ENCODE peak calls at places on chromosomes 13 and 19, in seven cellular contexts. Q is AG09319, Z is tibial artery, X is AG10803, B is BE2C, U is RWPE1, D is suprapubic skin. J is an unnamed sample.

GRCh38 chr13:110478405-110479214 is 82.9 kb downstream of the RAB20 start:
- DNase-seq in Q (no peak), Z (no peak), X (no peak), B (no peak), U (no peak), D (no peak), J (no peak)

GRCh38 chr19:27776020-27776419 is 1436.9 kb downstream of the UQCRFS1 start:
- DNase-seq in Q (no peak), Z (no peak), X (peak), B (peak), U (no peak), D (no peak), J (no peak)

GRCh38 chr13:107104631-107105030 is 536.7 kb upstream of the ARGLU1 start:
- DNase-seq in Q (no peak), Z (no peak), X (peak), B (no peak), U (no peak), D (no peak), J (no peak)

GRCh38 chr19:48866692-48867091 is 1.7 kb downstream of the PLEKHA4 start:
- DNase-seq in Q (no peak), Z (no peak), X (peak), B (no peak), U (no peak), D (no peak), J (peak)

GRCh38 chr19:29404015-29404414 is 121.8 kb upstream of the VSTM2B start:
- DNase-seq in Q (no peak), Z (no peak), X (no peak), B (no peak), U (no peak), D (no peak), J (no peak)

GRCh38 chr19:13026478-13026999 is 31.3 kb downstream of the NFIX start:
- DNase-seq in Q (no peak), Z (peak), X (peak), B (no peak), U (no peak), D (no peak), J (no peak)

GRCh38 chr13:103272770-103273169 is 206.6 kb upstream of the SLC10A2 start:
- DNase-seq in Q (no peak), Z (no peak), X (no peak), B (no peak), U (peak), D (no peak), J (no peak)

GRCh38 chr13:107838592-107839161 is 376.7 kb downstream of the LIG4 start:
- DNase-seq in Q (no peak), Z (no peak), X (no peak), B (no peak), U (no peak), D (no peak), J (no peak)

GRCh38 chr13:40148103-40148502 is 492.6 kb downstream of the COG6 start:
- DNase-seq in Q (no peak), Z (no peak), X (no peak), B (no peak), U (no peak), D (no peak), J (no peak)

GRCh38 chr13:101942038-101942437 is 459.8 kb downstream of the FGF14 start:
- DNase-seq in Q (no peak), Z (no peak), X (peak), B (peak), U (peak), D (no peak), J (peak)

GRCh38 chr19:29845576-29846176 is 33.9 kb downstream of the CCNE1 start:
- DNase-seq in Q (no peak), Z (no peak), X (no peak), B (no peak), U (no peak), D (no peak), J (no peak)

GRCh38 chr19:19062454-19063182 is 1.2 kb upstream of the SLC25A42 start:
- DNase-seq in Q (no peak), Z (no peak), X (peak), B (peak), U (peak), D (no peak), J (no peak)

GRCh38 chr19:19061491-19061890 is 2.3 kb upstream of the SLC25A42 start:
- DNase-seq in Q (no peak), Z (no peak), X (no peak), B (no peak), U (no peak), D (no peak), J (no peak)

GRCh38 chr19:19064811-19065745 is 1.3 kb downstream of the SLC25A42 start:
- DNase-seq in Q (no peak), Z (no peak), X (no peak), B (no peak), U (peak), D (no peak), J (no peak)

GRCh38 chr19:19063183-19064097 is at the start of gene SLC25A42:
- DNase-seq in Q (peak), Z (peak), X (peak), B (peak), U (peak), D (peak), J (peak)

GRCh38 chr19:19064098-19064722 is 416 bp downstream of the SLC25A42 start:
- DNase-seq in Q (no peak), Z (no peak), X (no peak), B (no peak), U (peak), D (no peak), J (peak)
- TF ChIP-seq CTCF in Q (peak), Z (no peak), X (peak), B (peak), U (no peak), D (no peak), J (peak)

DNA sequence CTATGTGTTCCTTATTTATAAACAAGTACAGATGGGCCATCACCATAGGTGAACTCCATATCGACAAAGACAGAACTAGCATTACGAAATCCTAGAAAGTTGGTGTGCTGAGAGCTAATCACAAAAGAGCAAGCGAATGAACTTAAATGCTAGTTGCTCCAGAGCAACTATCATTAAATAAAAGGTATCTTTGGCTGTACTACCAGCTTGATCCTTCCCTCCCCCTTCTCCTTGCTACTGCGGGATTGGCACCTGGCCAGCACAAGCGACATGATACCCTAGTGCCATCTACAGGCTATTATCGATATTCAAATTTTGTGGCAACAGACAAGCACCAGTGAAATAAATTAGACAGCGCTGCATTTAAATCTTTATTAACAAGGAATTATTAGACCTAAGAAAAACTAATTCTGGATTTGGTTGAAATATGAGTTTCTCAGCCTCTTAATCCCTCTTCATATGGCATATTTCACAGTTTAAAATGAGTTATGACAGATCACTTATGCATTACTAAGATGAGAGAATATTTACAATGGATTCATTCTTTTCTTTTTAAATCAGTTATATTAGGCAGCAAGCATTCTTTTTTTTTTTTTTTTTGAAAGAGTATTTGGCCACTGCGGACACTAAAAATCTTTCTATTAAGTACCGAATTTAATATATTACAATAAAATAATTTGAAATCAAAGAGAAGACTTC is 5.8 kb downstream of the PCDH9 start:
- DNase-seq in Q (peak), Z (peak), X (peak), B (peak), U (peak), D (peak), J (peak)
- TF ChIP-seq CTCF in Q (peak), Z (peak), X (peak), B (peak), U (peak), D (peak), J (peak)

GRCh38 chr13:77509221-77509620 is 26.3 kb upstream of the SCEL start:
- DNase-seq in Q (no peak), Z (no peak), X (peak), B (no peak), U (no peak), D (no peak), J (no peak)

GRCh38 chr13:77510156-77510555 is 25.4 kb upstream of the SCEL start:
- DNase-seq in Q (no peak), Z (no peak), X (no peak), B (no peak), U (no peak), D (no peak), J (no peak)

GRCh38 chr13:77507931-77508776 is 27.4 kb upstream of the SCEL start:
- DNase-seq in Q (no peak), Z (no peak), X (peak), B (peak), U (peak), D (no peak), J (no peak)

GRCh38 chr13:77503398-77503797 is 32.1 kb upstream of the SCEL start:
- DNase-seq in Q (no peak), Z (no peak), X (no peak), B (no peak), U (no peak), D (no peak), J (no peak)

GRCh38 chr13:77506874-77507273 is 28.6 kb upstream of the SCEL start:
- DNase-seq in Q (no peak), Z (no peak), X (peak), B (no peak), U (peak), D (no peak), J (no peak)
- TF ChIP-seq CTCF in Q (peak), Z (peak), X (peak), B (peak), U (peak), D (no peak), J (peak)

DNA sequence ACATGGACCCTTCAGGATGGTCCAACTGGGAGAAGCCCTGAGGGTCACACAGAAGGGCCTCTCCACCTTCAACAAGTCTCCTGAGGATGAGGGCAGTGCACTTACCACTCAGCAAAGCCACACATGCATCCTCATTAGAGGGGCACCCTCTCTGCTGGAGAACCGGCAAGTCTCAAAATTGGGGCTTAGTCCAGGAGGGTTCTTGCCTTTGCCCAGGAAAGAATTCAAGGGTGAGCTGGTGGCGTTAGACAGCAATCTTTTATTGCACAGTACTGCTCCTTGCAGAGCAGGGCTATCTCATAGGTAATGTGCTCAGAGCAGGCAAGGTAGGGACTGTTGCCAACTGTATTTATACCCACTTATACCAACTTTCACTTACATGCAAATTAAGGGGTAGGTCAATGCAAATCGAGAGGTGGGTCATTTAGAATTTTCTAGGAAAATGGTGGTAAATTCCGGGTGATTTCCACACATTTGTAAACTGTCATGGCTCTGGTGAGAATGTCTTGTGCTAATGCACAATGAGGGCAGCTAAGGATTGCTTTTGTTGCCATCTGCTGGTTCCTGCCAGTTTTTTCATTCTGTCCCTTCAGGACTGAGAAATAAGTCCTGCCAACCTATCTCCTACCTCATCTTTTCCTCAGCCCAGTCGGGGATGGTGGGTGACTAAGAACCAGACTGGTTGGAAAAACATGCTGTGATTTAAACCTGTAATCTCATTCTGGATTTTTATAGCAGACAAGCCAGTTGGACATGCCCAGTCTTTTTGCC is 27.8 kb upstream of the IGSF23 start:
- DNase-seq in Q (no peak), Z (no peak), X (peak), B (no peak), U (peak), D (no peak), J (no peak)
- TF ChIP-seq CTCF in Q (no peak), Z (no peak), X (peak), B (peak), U (no peak), D (no peak), J (no peak)

DNA sequence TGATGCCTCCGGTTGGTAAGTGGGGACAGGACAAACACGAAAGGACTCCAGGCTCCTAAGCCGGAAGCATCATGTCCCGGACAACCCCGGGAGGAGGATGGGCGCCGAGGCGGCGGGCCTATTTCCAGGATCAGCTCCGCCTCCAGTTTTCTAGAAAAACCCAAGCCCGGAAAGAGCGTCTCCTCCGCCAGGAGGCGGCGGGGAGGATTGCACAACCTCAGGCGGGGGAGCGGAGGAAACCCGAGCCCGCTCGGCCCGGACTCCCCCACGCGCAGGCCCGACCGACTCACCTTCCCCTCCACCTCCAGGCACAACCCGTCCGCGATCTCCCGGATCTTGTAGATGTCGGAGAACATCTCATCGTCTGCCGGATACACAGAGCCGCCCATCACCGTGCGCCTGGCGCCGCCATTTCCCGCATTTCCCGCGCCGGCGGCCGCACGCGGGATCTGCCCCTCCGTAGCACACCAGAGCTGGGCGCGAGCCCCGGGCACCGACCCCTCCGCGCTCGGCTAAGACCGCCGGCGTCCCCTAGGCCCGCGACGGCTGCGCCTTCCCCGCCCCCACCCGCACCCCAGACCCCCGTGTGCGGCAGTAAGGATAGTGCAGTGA is 455 bp downstream of the TPT1 start:
- DNase-seq in Q (peak), Z (peak), X (peak), B (peak), U (peak), D (peak), J (peak)
- TF ChIP-seq CTCF in Q (peak), Z (peak), X (peak), B (peak), U (no peak), D (peak), J (peak)

DNA sequence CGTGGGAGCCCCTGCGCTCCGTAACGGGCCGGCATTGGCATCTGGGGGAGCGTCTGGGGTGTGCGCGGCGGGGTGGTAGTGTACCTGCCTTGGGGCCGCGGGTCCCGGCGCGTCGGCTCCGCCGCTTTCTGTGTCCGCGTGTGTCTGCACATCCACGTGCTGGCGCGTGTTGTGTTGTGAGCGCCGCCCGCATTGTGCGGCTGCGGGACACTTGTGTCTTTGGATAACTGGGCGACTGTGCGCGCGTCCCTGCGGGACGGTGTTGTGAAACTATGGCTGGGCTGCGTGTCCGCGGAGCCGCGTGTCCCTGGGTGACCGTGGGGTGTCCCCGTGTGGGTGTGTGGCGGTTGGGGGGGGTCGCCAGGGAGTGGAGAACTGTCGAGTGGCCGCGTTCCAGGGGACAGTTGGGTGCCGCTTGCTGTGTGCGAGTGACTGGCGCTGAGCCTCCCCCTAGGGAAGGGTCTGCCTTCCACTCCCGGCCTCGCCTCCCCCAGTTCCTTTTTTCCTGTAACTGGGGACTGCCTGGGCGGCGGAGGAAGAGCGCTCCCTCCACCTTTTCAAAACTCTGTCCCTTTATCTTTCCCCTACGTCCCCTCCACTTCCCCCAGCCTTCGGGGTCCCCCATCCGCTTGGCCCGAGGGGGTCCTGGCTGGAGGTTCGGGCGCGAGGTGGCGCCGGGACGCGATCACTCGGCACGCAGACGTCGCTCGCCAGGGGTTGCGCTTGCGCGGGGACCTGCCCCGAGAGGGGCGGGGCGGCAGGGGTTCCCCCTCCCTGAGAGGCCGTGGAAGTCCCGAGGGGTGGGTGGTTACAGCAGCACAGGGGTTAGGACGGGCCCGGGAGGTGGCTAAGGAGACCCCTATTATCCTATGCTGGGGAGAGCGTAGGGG is 5.6 kb upstream of the NFIC start:
- DNase-seq in Q (no peak), Z (peak), X (no peak), B (peak), U (no peak), D (peak), J (no peak)
- TF ChIP-seq CTCF in Q (peak), Z (peak), X (no peak), B (no peak), U (no peak), D (no peak), J (no peak)

GRCh38 chr19:33997690-33998089 is 174.6 kb upstream of the LSM14A start:
- DNase-seq in Q (no peak), Z (no peak), X (no peak), B (no peak), U (no peak), D (no peak), J (no peak)
- TF ChIP-seq CTCF in Q (no peak), Z (no peak), X (peak), B (peak), U (peak), D (no peak), J (peak)

GRCh38 chr13:95226476-95226875 is 74.8 kb downstream of the ABCC4 start:
- DNase-seq in Q (no peak), Z (no peak), X (no peak), B (no peak), U (no peak), D (no peak), J (no peak)
- TF ChIP-seq CTCF in Q (no peak), Z (no peak), X (no peak), B (no peak), U (no peak), D (no peak), J (no peak)

GRCh38 chr13:105918842-105919741 is 616.4 kb downstream of the EFNB2 start:
- DNase-seq in Q (no peak), Z (no peak), X (peak), B (peak), U (peak), D (no peak), J (no peak)

GRCh38 chr13:105920375-105920774 is 615.1 kb downstream of the EFNB2 start:
- DNase-seq in Q (no peak), Z (no peak), X (peak), B (no peak), U (peak), D (no peak), J (no peak)

GRCh38 chr13:105915451-105915850 is 620.0 kb downstream of the EFNB2 start:
- DNase-seq in Q (no peak), Z (no peak), X (peak), B (no peak), U (no peak), D (no peak), J (no peak)

GRCh38 chr13:105914637-105915036 is 620.8 kb downstream of the EFNB2 start:
- DNase-seq in Q (no peak), Z (no peak), X (peak), B (no peak), U (no peak), D (no peak), J (no peak)
- TF ChIP-seq CTCF in Q (no peak), Z (no peak), X (no peak), B (no peak), U (no peak), D (no peak), J (no peak)

DNA sequence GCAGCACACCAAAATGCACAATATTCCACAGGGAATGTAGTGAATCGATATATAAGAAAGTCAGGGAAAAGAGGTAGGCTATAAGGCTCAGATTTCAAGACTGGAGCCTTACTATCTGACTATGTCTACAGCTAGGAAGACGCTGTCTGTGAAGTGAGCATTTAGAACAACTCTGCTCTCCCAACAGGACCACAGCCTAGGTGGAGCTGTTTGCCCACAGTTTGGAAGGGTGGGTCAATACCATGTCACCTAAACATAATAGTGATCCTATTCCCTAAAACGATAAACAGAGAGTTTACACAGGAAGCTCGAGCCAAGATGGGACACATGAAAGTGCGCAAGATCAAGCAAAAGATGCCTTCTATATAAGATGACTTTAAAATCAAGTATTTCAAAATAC is 2486.0 kb upstream of the PCDH20 start:
- DNase-seq in Q (no peak), Z (no peak), X (no peak), B (peak), U (no peak), D (no peak), J (no peak)
- TF ChIP-seq CTCF in Q (no peak), Z (no peak), X (no peak), B (peak), U (no peak), D (no peak), J (no peak)